ENCODE peak calls at places on chromosome 3, in ten cellular contexts. F is colonic mucosa; U is effector memory CD8-positive, alpha-beta T cell; Y is mucosa of descending colon; J is pancreas; G is NCI-H1092; S is hypothalamus; B is HuH-7; P is T-helper 1 cell; L is dermis microvascular lymphatic vessel endothelial cell. X is an unnamed sample.

GRCh38 chr3:14324224-14324944 is 78.0 kb upstream of the SLC6A6 start:
- DNase-seq in F (no peak), U (no peak), Y (no peak), J (no peak), G (no peak), S (no peak), B (no peak), P (no peak), L (no peak), X (no peak)

GRCh38 chr3:159775372-159775961 is 213.2 kb upstream of the IL12A start:
- DNase-seq in F (no peak), U (no peak), Y (peak; percentile 47), J (no peak), G (peak; percentile 16), S (peak; percentile 22), B (no peak), P (no peak), L (no peak), X (no peak)

GRCh38 chr3:178436773-178437172 is 99.5 kb upstream of the KCNMB2 start:
- DNase-seq in F (no peak), U (no peak), Y (no peak), J (no peak), G (no peak), S (no peak), B (peak; percentile 13), P (no peak), L (peak; percentile 12), X (peak; percentile 24)

GRCh38 chr3:40741729-40742128 is 217.0 kb downstream of the ZNF621 start:
- DNase-seq in F (no peak), U (no peak), Y (peak; percentile 23), J (no peak), G (no peak), S (peak; percentile 9), B (no peak), P (no peak), L (no peak), X (no peak)

GRCh38 chr3:188272481-188273372 is 118.8 kb downstream of the LPP start:
- DNase-seq in F (no peak), U (no peak), Y (no peak), J (no peak), G (no peak), S (no peak), B (no peak), P (no peak), L (peak; percentile 36), X (no peak)

GRCh38 chr3:48247401-48247807 is 6.5 kb downstream of the ZNF589 start:
- DNase-seq in F (no peak), U (no peak), Y (no peak), J (no peak), G (no peak), S (no peak), B (no peak), P (peak; percentile 46), L (no peak), X (no peak)

GRCh38 chr3:146165844-146166243 is 4.9 kb upstream of the PLOD2 start:
- DNase-seq in F (no peak), U (no peak), Y (no peak), J (no peak), G (no peak), S (no peak), B (no peak), P (no peak), L (no peak), X (no peak)

GRCh38 chr3:10008588-10009344 is 17.5 kb upstream of the FANCD2 start:
- DNase-seq in F (peak; percentile 92), U (peak; percentile 89), Y (peak; percentile 97), J (peak; percentile 95), G (peak; percentile 37), S (peak; percentile 59), B (peak; percentile 87), P (peak; percentile 78), L (no peak), X (no peak)

GRCh38 chr3:177758131-177758530 is 560.8 kb upstream of the TBL1XR1 start:
- DNase-seq in F (no peak), U (no peak), Y (no peak), J (no peak), G (no peak), S (no peak), B (no peak), P (no peak), L (no peak), X (no peak)